ENCODE peak calls at places on chromosomes 7 and 10, in six cellular contexts. S is fibroblast of lung, Y is GM12865, J is cardiac muscle cell, K is Peyer's patch, U is glutamatergic neuron. H is an unnamed sample.

GRCh38 chr10:31749981-31750850 is 178.4 kb downstream of the ARHGAP12 start:
- DNase-seq in S (no peak), Y (no peak), U (peak; percentile 55), K (no peak), J (peak; percentile 48), H (no peak)

GRCh38 chr10:93280699-93281366 is 201.3 kb downstream of the MYOF start:
- DNase-seq in S (no peak), J (no peak), Y (no peak), K (no peak), U (no peak), H (no peak)

GRCh38 chr10:132946806-132947530 is 4.6 kb upstream of the CFAP46 start:
- DNase-seq in J (no peak), S (no peak), K (peak; percentile 25), Y (no peak), U (no peak), H (no peak)

GRCh38 chr10:123478112-123478511 is 188.0 kb upstream of the GPR26 start:
- DNase-seq in J (no peak), S (no peak), Y (no peak), U (no peak), K (no peak), H (no peak)

GRCh38 chr7:28433604-28434254 is 21.4 kb downstream of the CREB5 start:
- DNase-seq in U (no peak), Y (peak; percentile 27), J (peak; percentile 74), K (no peak), S (peak; percentile 59), H (no peak)

GRCh38 chr7:85806321-85806720 is 619.5 kb upstream of the SEMA3D start:
- DNase-seq in K (no peak), S (no peak), Y (no peak), J (no peak), U (no peak), H (no peak)

GRCh38 chr7:67019562-67020390 is 23.1 kb downstream of the TYW1 start:
- DNase-seq in K (peak; percentile 54), J (no peak), Y (no peak), U (no peak), S (peak; percentile 28), H (peak; percentile 38)

GRCh38 chr10:110577056-110577455 is 9.6 kb downstream of the SMC3 start:
- DNase-seq in J (peak; percentile 60), U (no peak), Y (no peak), S (peak; percentile 31), K (no peak), H (no peak)

GRCh38 chr7:87151002-87151505 is 1.2 kb upstream of the DMTF1 start:
- DNase-seq in K (no peak), U (no peak), J (no peak), Y (no peak), S (no peak), H (no peak)

GRCh38 chr7:49660170-49660783 is 113.2 kb upstream of the VWC2 start:
- DNase-seq in K (no peak), U (no peak), S (no peak), J (no peak), Y (no peak), H (no peak)

GRCh38 chr7:107850221-107850620 is 40.8 kb upstream of the DLD start:
- DNase-seq in Y (no peak), K (no peak), U (no peak), J (no peak), S (no peak), H (no peak)

GRCh38 chr7:139777304-139777890 is 401 bp downstream of the HIPK2 start:
- DNase-seq in Y (no peak), J (peak; percentile 51), S (no peak), K (peak; percentile 67), U (peak; percentile 55), H (no peak)

GRCh38 chr10:101065479-101066145 is 3.8 kb downstream of the KAZALD1 start:
- DNase-seq in J (peak; percentile 32), Y (no peak), S (no peak), K (no peak), U (no peak), H (peak; percentile 33)

GRCh38 chr10:12800302-12800701 is 201.2 kb downstream of the CCDC3 start:
- DNase-seq in Y (no peak), J (no peak), S (no peak), U (no peak), K (no peak), H (no peak)

GRCh38 chr7:126790763-126791162 is 462.0 kb downstream of the GRM8 start:
- DNase-seq in U (no peak), S (no peak), J (no peak), K (no peak), Y (no peak), H (no peak)

GRCh38 chr7:157461805-157462771 is 125.3 kb downstream of the DNAJB6 start:
- DNase-seq in S (no peak), K (peak; percentile 36), J (no peak), Y (no peak), U (no peak), H (no peak)

GRCh38 chr10:37860494-37861190 is 3.2 kb upstream of the ZNF248 start:
- DNase-seq in Y (peak; percentile 22), J (peak; percentile 44), K (no peak), U (no peak), S (peak; percentile 68), H (peak; percentile 86)

GRCh38 chr10:33386926-33387325 is 52.5 kb upstream of the NRP1 start:
- DNase-seq in K (no peak), Y (no peak), U (no peak), J (peak; percentile 83), S (peak; percentile 51), H (no peak)

GRCh38 chr10:73956476-73957338 is 41.2 kb upstream of the VCL start:
- DNase-seq in U (no peak), Y (peak; percentile 70), J (peak; percentile 53), S (peak; percentile 70), K (peak; percentile 55), H (peak; percentile 6)

DNA sequence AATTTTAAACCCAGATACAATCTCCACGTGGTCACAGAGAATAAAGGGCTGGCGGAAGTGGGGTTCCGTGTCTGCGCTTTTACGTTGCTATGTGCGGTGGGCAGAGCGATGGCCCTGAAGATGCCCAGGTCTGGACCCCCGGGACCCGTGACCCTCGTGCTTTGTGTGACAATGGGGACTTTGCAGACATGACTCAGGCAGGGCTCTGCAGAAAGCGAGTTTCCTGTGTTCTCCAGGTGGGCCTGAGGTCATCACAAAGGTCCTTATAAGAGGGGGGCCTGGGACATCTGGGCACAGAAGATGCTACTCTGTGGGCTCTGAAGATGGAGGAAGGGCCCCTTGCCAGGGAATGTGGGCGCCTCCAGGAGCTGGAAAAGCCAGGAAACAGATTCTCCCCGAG is 95.3 kb downstream of the ELFN1 start:
- DNase-seq in J (no peak), U (no peak), Y (no peak), S (no peak), K (peak; percentile 39), H (no peak)
- TF ChIP-seq CTCF in J (no peak), U (no peak), Y (no peak), S (no peak), K (no peak), H (no peak)

GRCh38 chr10:46307281-46308112 is 20.7 kb downstream of the ANTXRL start:
- DNase-seq in U (no peak), Y (no peak), K (peak; percentile 22), S (no peak), J (no peak), H (no peak)

GRCh38 chr10:46306550-46307184 is 19.9 kb downstream of the ANTXRL start:
- DNase-seq in Y (no peak), K (no peak), S (no peak), J (no peak), U (no peak), H (no peak)

GRCh38 chr10:46305430-46305808 is 18.6 kb downstream of the ANTXRL start:
- DNase-seq in Y (no peak), K (no peak), U (no peak), S (no peak), J (no peak), H (no peak)

GRCh38 chr10:46305986-46306385 is 19.2 kb downstream of the ANTXRL start:
- DNase-seq in S (no peak), Y (no peak), U (no peak), K (no peak), J (no peak), H (no peak)

GRCh38 chr10:46304671-46305429 is 18.1 kb downstream of the ANTXRL start:
- DNase-seq in U (no peak), J (no peak), Y (no peak), K (no peak), S (no peak), H (no peak)
- TF ChIP-seq CTCF in U (no peak), J (no peak), Y (no peak), K (no peak), S (no peak), H (no peak)

GRCh38 chr10:62268399-62269076 is at the start of gene RTKN2:
- DNase-seq in U (peak; percentile 98), J (peak; percentile 83), K (peak; percentile 89), S (peak; percentile 91), Y (peak; percentile 77), H (peak; percentile 73)
- TF ChIP-seq CTCF in U (no peak), J (no peak), K (no peak), S (no peak), Y (no peak), H (no peak)

DNA sequence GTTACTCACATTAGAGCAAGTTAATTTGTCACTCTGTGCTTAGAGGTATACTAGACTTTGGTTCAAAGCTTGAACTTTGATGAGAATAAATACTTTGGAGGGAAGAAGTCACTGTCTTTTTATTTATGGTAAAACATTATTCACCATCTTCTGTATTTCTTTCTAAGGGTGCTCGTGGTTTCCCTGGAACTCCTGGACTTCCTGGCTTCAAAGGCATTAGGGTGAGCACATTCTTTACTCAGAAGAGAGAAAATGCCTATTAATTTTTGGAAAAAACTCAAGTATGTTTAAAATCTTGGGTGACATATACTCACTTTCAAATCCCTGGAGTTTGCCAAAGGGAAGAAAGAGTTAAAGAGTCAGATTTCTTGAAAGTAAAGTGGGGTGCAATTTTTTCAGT is 10.8 kb downstream of the COL1A2 start:
- DNase-seq in U (no peak), K (no peak), S (peak; percentile 57), J (peak; percentile 41), Y (no peak), H (no peak)
- TF ChIP-seq CTCF in U (no peak), K (no peak), S (no peak), J (no peak), Y (no peak), H (no peak)

DNA sequence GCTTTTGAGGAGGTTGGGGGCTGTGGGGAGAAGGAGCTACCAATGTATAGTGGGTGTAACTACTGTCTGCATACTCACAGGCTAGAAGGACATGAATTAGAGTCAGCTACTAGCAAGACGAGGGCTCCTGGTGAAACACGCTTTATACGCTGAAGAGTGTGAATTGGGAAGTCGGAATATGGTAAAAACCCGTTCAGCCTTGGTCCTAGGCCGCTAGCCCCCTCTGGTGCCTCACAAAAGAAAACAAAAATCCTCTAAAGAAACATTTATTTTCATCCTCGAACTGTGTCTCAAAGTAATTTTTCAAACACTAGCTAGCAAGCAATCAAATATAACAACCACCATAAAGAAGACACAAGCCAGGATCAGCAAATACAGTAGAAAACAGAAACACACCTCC is 338.1 kb upstream of the SEMA3C start:
- DNase-seq in Y (no peak), J (peak; percentile 59), U (peak; percentile 26), S (no peak), K (no peak), H (no peak)
- TF ChIP-seq CTCF in Y (no peak), J (peak; percentile 38), U (no peak), S (peak; percentile 25), K (no peak), H (peak; percentile 58)